ENCODE peak calls at places on chromosomes 6 and 20, in nine cellular contexts. K is EL; O is tibial nerve; U is AG09319; H is activated CD8-positive, alpha-beta T cell treated with anti-CD3 and anti-CD28 coated beads for 36 hours; E is effector memory CD8-positive, alpha-beta T cell; B is ELF-1; X is iris pigment epithelial cell; F is progenitor cell of endocrine pancreas. Y is an unnamed sample.

GRCh38 chr6:134123666-134124208 is 71.3 kb upstream of the SLC2A12 start:
- DNase-seq in K (peak), X (peak), O (peak), B (peak), H (peak), U (peak), F (no peak), E (peak), Y (peak)

GRCh38 chr6:167093922-167094432 is 28.9 kb upstream of the CCR6 start:
- DNase-seq in H (peak), O (no peak), B (peak), K (no peak), X (no peak), F (no peak), U (no peak), E (peak), Y (no peak)

GRCh38 chr20:47540443-47541354 is 39.0 kb downstream of the NCOA3 start:
- DNase-seq in F (no peak), B (no peak), K (no peak), U (no peak), O (peak), H (peak), X (peak), E (no peak), Y (peak)

GRCh38 chr6:148793721-148794120 is 46.9 kb downstream of the UST start:
- DNase-seq in U (no peak), X (no peak), H (no peak), E (no peak), B (no peak), K (no peak), O (no peak), F (no peak), Y (no peak)

GRCh38 chr6:127590344-127590743 is 13.4 kb downstream of the C6orf58 start:
- DNase-seq in F (no peak), O (no peak), U (no peak), E (no peak), H (no peak), X (no peak), B (no peak), K (no peak), Y (no peak)

GRCh38 chr20:3716195-3716834 is 3.9 kb upstream of the SIGLEC1 start:
- DNase-seq in U (peak), X (peak), F (peak), K (peak), B (peak), H (peak), O (no peak), E (peak), Y (peak)

GRCh38 chr6:127206531-127207065 is 60.1 kb upstream of the RNF146 start:
- DNase-seq in E (no peak), U (no peak), B (no peak), K (peak), F (no peak), X (peak), O (no peak), H (no peak), Y (no peak)

GRCh38 chr6:122049341-122049740 is 350.1 kb upstream of the HSF2 start:
- DNase-seq in B (no peak), X (peak), O (no peak), H (no peak), E (no peak), K (peak), U (no peak), F (no peak), Y (no peak)

GRCh38 chr20:20386192-20386591 is 18.3 kb downstream of the INSM1 start:
- DNase-seq in H (no peak), U (no peak), F (no peak), B (no peak), K (no peak), X (no peak), O (no peak), E (no peak), Y (no peak)

GRCh38 chr6:31363809-31364208 is 6.8 kb upstream of the HLA-B start:
- DNase-seq in F (no peak), B (no peak), U (no peak), X (no peak), O (no peak), K (no peak), E (no peak), H (no peak), Y (no peak)

GRCh38 chr6:132499757-132500156 is 13.2 kb downstream of the STX7 start:
- DNase-seq in F (no peak), E (no peak), U (no peak), H (no peak), B (no peak), X (peak), K (no peak), O (no peak), Y (no peak)

GRCh38 chr6:161407115-161407514 is 133.3 kb upstream of the AGPAT4 start:
- DNase-seq in O (no peak), X (no peak), H (no peak), E (no peak), F (no peak), U (no peak), K (no peak), B (no peak), Y (no peak)

GRCh38 chr6:38436726-38437465 is 202.8 kb downstream of the BTBD9 start:
- DNase-seq in O (no peak), B (no peak), F (no peak), X (peak), E (no peak), K (peak), H (no peak), U (no peak), Y (no peak)

GRCh38 chr6:104983296-104983695 is 26.4 kb downstream of the LIN28B start:
- DNase-seq in K (no peak), E (no peak), U (no peak), F (no peak), H (no peak), O (no peak), B (no peak), X (no peak), Y (no peak)

GRCh38 chr6:64280569-64280968 is 645.0 kb downstream of the PHF3 start:
- DNase-seq in X (peak), H (peak), U (no peak), O (peak), F (peak), K (no peak), E (no peak), B (no peak), Y (peak)

GRCh38 chr20:47319517-47320252 is 36.8 kb downstream of the ZMYND8 start:
- DNase-seq in U (no peak), F (peak), E (no peak), K (peak), X (peak), O (no peak), H (no peak), B (peak), Y (peak)

GRCh38 chr6:129501401-129502051 is 208.5 kb downstream of the ARHGAP18 start:
- DNase-seq in O (peak), H (no peak), X (peak), K (peak), E (no peak), B (peak), U (peak), F (no peak), Y (no peak)

GRCh38 chr6:170269873-170270541 is 20.9 kb downstream of the DLL1 start:
- DNase-seq in O (no peak), B (no peak), H (no peak), F (no peak), U (no peak), K (no peak), E (no peak), X (peak), Y (no peak)

GRCh38 chr20:16123623-16124022 is 449.6 kb downstream of the KIF16B start:
- DNase-seq in O (no peak), U (no peak), X (no peak), K (no peak), F (no peak), H (no peak), B (no peak), E (no peak), Y (no peak)

Y was measured in HuH-7.5.